ENCODE peak calls at places on chromosomes 1 and 21, in four cellular contexts. One of them, this sample, is unnamed.

GRCh38 chr21:42118901-42119300 is 47.8 kb downstream of the UMODL1 start:
- DNase-seq in K562: no peak
- DNase-seq in astrocyte: no peak
- DNase-seq in mesenchymal stem cell: no peak
- DNase-seq in this sample: peak

GRCh38 chr1:35565742-35566133 is 7.4 kb upstream of the TFAP2E start:
- DNase-seq in K562: no peak
- DNase-seq in astrocyte: no peak
- DNase-seq in mesenchymal stem cell: no peak
- DNase-seq in this sample: no peak

GRCh38 chr1:169682077-169682476 is 29.3 kb downstream of the SELL start:
- DNase-seq in K562: no peak
- DNase-seq in astrocyte: no peak
- DNase-seq in mesenchymal stem cell: no peak
- DNase-seq in this sample: no peak

GRCh38 chr1:200971428-200971903 is 52.0 kb downstream of the KIF21B start:
- DNase-seq in K562: no peak
- DNase-seq in astrocyte: no peak
- DNase-seq in mesenchymal stem cell: no peak
- DNase-seq in this sample: no peak

GRCh38 chr1:75632350-75632949 is 21.5 kb upstream of the SLC44A5 start:
- DNase-seq in K562: peak
- DNase-seq in astrocyte: peak
- DNase-seq in mesenchymal stem cell: peak
- DNase-seq in this sample: peak

GRCh38 chr1:237054313-237054712 is 12.3 kb downstream of the RYR2 start:
- DNase-seq in K562: no peak
- DNase-seq in astrocyte: no peak
- DNase-seq in mesenchymal stem cell: no peak
- DNase-seq in this sample: no peak

GRCh38 chr1:115665746-115666145 is 24.0 kb downstream of the VANGL1 start:
- DNase-seq in K562: no peak
- DNase-seq in astrocyte: no peak
- DNase-seq in mesenchymal stem cell: no peak
- DNase-seq in this sample: no peak

GRCh38 chr1:221071761-221072160 is 192.5 kb downstream of the HLX start:
- DNase-seq in K562: no peak
- DNase-seq in astrocyte: no peak
- DNase-seq in mesenchymal stem cell: no peak
- DNase-seq in this sample: no peak

GRCh38 chr1:23719162-23719820 is 24.0 kb upstream of the ELOA start:
- DNase-seq in K562: no peak
- DNase-seq in astrocyte: peak
- DNase-seq in mesenchymal stem cell: peak
- DNase-seq in this sample: no peak

GRCh38 chr1:116751149-116751548 is 3.1 kb upstream of the CD2 start:
- DNase-seq in K562: no peak
- DNase-seq in astrocyte: no peak
- DNase-seq in mesenchymal stem cell: no peak
- DNase-seq in this sample: no peak

GRCh38 chr21:37101384-37101783 is 28.3 kb downstream of the TTC3 start:
- DNase-seq in K562: no peak
- DNase-seq in astrocyte: no peak
- DNase-seq in mesenchymal stem cell: peak
- DNase-seq in this sample: no peak

GRCh38 chr1:170041423-170042207 is 32.9 kb downstream of the KIFAP3 start:
- DNase-seq in K562: peak
- DNase-seq in astrocyte: no peak
- DNase-seq in mesenchymal stem cell: no peak
- DNase-seq in this sample: no peak

GRCh38 chr1:245382981-245383380 is 228.2 kb downstream of the KIF26B start:
- DNase-seq in K562: no peak
- DNase-seq in astrocyte: no peak
- DNase-seq in mesenchymal stem cell: no peak
- DNase-seq in this sample: no peak

GRCh38 chr1:12464028-12464427 is 154.0 kb downstream of the DHRS3 start:
- DNase-seq in K562: peak
- DNase-seq in astrocyte: peak
- DNase-seq in mesenchymal stem cell: no peak
- DNase-seq in this sample: no peak

GRCh38 chr1:8238141-8239038 is 79.5 kb upstream of the SLC45A1 start:
- DNase-seq in K562: no peak
- DNase-seq in astrocyte: peak
- DNase-seq in mesenchymal stem cell: peak
- DNase-seq in this sample: no peak
- H3K4me3 ChIP-seq in K562: no peak
- H3K4me3 ChIP-seq in astrocyte: no peak
- H3K4me3 ChIP-seq in mesenchymal stem cell: peak
- H3K4me3 ChIP-seq in this sample: no peak

GRCh38 chr1:45200906-45201500 is 5.4 kb downstream of the ZSWIM5 start:
- DNase-seq in K562: no peak
- DNase-seq in astrocyte: no peak
- DNase-seq in mesenchymal stem cell: no peak
- DNase-seq in this sample: no peak
- H3K27ac ChIP-seq in K562: no peak
- H3K27ac ChIP-seq in astrocyte: no peak
- H3K27ac ChIP-seq in mesenchymal stem cell: no peak
- H3K27ac ChIP-seq in this sample: no peak

GRCh38 chr21:33025471-33026298 is at the start of gene OLIG2:
- DNase-seq in K562: peak
- DNase-seq in astrocyte: no peak
- DNase-seq in mesenchymal stem cell: peak
- DNase-seq in this sample: no peak

GRCh38 chr21:33024278-33025103 is 1.2 kb upstream of the OLIG2 start:
- DNase-seq in K562: no peak
- DNase-seq in astrocyte: no peak
- DNase-seq in mesenchymal stem cell: no peak
- DNase-seq in this sample: no peak

GRCh38 chr21:33023574-33024277 is 2.0 kb upstream of the OLIG2 start:
- DNase-seq in K562: no peak
- DNase-seq in astrocyte: no peak
- DNase-seq in mesenchymal stem cell: no peak
- DNase-seq in this sample: no peak

GRCh38 chr21:33026299-33026858 is 644 bp downstream of the OLIG2 start:
- DNase-seq in K562: no peak
- DNase-seq in astrocyte: no peak
- DNase-seq in mesenchymal stem cell: no peak
- DNase-seq in this sample: no peak

GRCh38 chr21:33025106-33025470 is 647 bp upstream of the OLIG2 start:
- DNase-seq in K562: no peak
- DNase-seq in astrocyte: no peak
- DNase-seq in mesenchymal stem cell: peak
- DNase-seq in this sample: no peak
- H3K4me2 ChIP-seq in K562: no peak
- H3K4me2 ChIP-seq in astrocyte: peak
- H3K4me2 ChIP-seq in mesenchymal stem cell: peak
- H3K4me2 ChIP-seq in this sample: no peak

DNA sequence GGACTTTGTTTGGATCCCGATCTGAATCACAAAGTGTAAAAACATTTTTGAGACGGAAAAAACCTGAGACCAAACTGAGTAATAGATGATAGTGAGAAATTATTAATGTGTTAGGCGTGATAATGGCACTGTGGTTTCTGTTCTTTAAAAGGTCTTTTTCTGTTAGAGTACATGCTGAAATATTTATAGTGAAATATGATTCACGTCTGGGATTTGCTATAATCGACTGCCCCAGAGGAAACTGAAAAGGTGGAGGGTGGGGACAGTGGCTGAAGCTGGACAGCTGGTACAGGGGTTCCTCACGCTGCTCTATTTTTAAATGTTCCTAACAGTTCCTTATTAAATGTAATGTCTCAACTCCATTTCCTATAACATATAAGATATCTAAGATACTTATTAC is 11.2 kb downstream of the URB1 start:
- DNase-seq in K562: no peak
- DNase-seq in astrocyte: peak
- DNase-seq in mesenchymal stem cell: no peak
- DNase-seq in this sample: no peak
- H3K4me3 ChIP-seq in K562: no peak
- H3K4me3 ChIP-seq in astrocyte: no peak
- H3K4me3 ChIP-seq in mesenchymal stem cell: no peak
- H3K4me3 ChIP-seq in this sample: no peak

GRCh38 chr1:8176279-8176678 is 141.6 kb upstream of the SLC45A1 start:
- DNase-seq in K562: no peak
- DNase-seq in astrocyte: no peak
- DNase-seq in mesenchymal stem cell: no peak
- DNase-seq in this sample: no peak
- H3K27ac ChIP-seq in K562: no peak
- H3K27ac ChIP-seq in astrocyte: no peak
- H3K27ac ChIP-seq in mesenchymal stem cell: no peak
- H3K27ac ChIP-seq in this sample: no peak

GRCh38 chr1:43531453-43531905 is 796 bp downstream of the PTPRF start:
- DNase-seq in K562: peak
- DNase-seq in astrocyte: no peak
- DNase-seq in mesenchymal stem cell: peak
- DNase-seq in this sample: no peak
- H3K4me2 ChIP-seq in K562: peak
- H3K4me2 ChIP-seq in astrocyte: peak
- H3K4me2 ChIP-seq in mesenchymal stem cell: peak
- H3K4me2 ChIP-seq in this sample: no peak

GRCh38 chr1:247156787-247157232 is 15.0 kb downstream of the ZNF124 start:
- DNase-seq in K562: no peak
- DNase-seq in astrocyte: no peak
- DNase-seq in mesenchymal stem cell: peak
- DNase-seq in this sample: no peak
- H3K4me3 ChIP-seq in K562: no peak
- H3K4me3 ChIP-seq in astrocyte: no peak
- H3K4me3 ChIP-seq in mesenchymal stem cell: peak
- H3K4me3 ChIP-seq in this sample: no peak

GRCh38 chr1:111600295-111600694 is 19.3 kb upstream of the RAP1A start:
- DNase-seq in K562: no peak
- DNase-seq in astrocyte: no peak
- DNase-seq in mesenchymal stem cell: no peak
- DNase-seq in this sample: no peak
- H3K27ac ChIP-seq in K562: peak
- H3K27ac ChIP-seq in astrocyte: no peak
- H3K27ac ChIP-seq in mesenchymal stem cell: no peak
- H3K27ac ChIP-seq in this sample: no peak

GRCh38 chr1:2412773-2413494 is 570 bp upstream of the PEX10 start:
- DNase-seq in K562: peak
- DNase-seq in astrocyte: no peak
- DNase-seq in mesenchymal stem cell: peak
- DNase-seq in this sample: peak
- H3K4me2 ChIP-seq in K562: peak
- H3K4me2 ChIP-seq in astrocyte: peak
- H3K4me2 ChIP-seq in mesenchymal stem cell: peak
- H3K4me2 ChIP-seq in this sample: peak

This sample was measured in Karpas-422.